ENCODE peak calls at places on chromosomes 1 and 21, in ten cellular contexts. L is NCI-H1694; G is CD4-positive, alpha-beta T cell; Q is LoVo; M is stimulated activated CD4-positive, alpha-beta T cell treated with anti-CD3 and anti-CD28 coated beads, Interleukin-15, amount 100 ng/mL, for 24 hours; T is T follicular helper cell; A is mucosa of descending colon; I is activated T-cell treated with anti-CD3 and anti-CD28 coated beads for 1 hour; R is GM04504; U is NT2/D1. C is an unnamed sample.

GRCh38 chr1:32115496-32115895 is 7.6 kb downstream of the KPNA6 start:
- DNase-seq in L (no peak), G (no peak), Q (no peak), M (no peak), T (no peak), A (no peak), I (no peak), R (no peak), U (no peak), C (no peak)

GRCh38 chr1:12630946-12631540 is 12.8 kb upstream of the AADACL4 start:
- DNase-seq in L (no peak), G (no peak), Q (no peak), M (no peak), T (no peak), A (no peak), I (no peak), R (no peak), U (no peak), C (no peak)

GRCh38 chr1:115189814-115190541 is 100.7 kb upstream of the TSPAN2 start:
- DNase-seq in L (no peak), G (no peak), Q (peak; percentile 24), M (no peak), T (no peak), A (no peak), I (no peak), R (peak; percentile 88), U (no peak), C (no peak)

GRCh38 chr1:36448530-36449051 is 1.7 kb downstream of the OSCP1 start:
- DNase-seq in L (peak; percentile 94), G (no peak), Q (no peak), M (no peak), T (no peak), A (no peak), I (no peak), R (no peak), U (no peak), C (peak; percentile 92)

GRCh38 chr1:196527941-196528340 is 80.3 kb downstream of the KCNT2 start:
- DNase-seq in L (no peak), G (no peak), Q (no peak), M (no peak), T (no peak), A (no peak), I (no peak), R (peak; percentile 15), U (no peak), C (no peak)

GRCh38 chr1:45892068-45892785 is 88.8 kb downstream of the MAST2 start:
- DNase-seq in L (no peak), G (no peak), Q (peak; percentile 90), M (no peak), T (no peak), A (no peak), I (no peak), R (peak; percentile 60), U (no peak), C (no peak)

GRCh38 chr1:217135569-217135915 is 412.3 kb upstream of the ESRRG start:
- DNase-seq in L (no peak), G (no peak), Q (no peak), M (no peak), T (no peak), A (peak; percentile 4), I (no peak), R (no peak), U (no peak), C (no peak)

GRCh38 chr1:84353665-84354064 is 44.6 kb upstream of the DNASE2B start:
- DNase-seq in L (no peak), G (no peak), Q (peak; percentile 2), M (no peak), T (no peak), A (no peak), I (no peak), R (peak; percentile 30), U (no peak), C (no peak)

GRCh38 chr21:24290151-24290833 is 1317.0 kb downstream of the MRPL39 start:
- DNase-seq in L (no peak), G (no peak), Q (no peak), M (peak; percentile 25), T (peak; percentile 1), A (no peak), I (no peak), R (no peak), U (no peak), C (no peak)

GRCh38 chr1:181816608-181817007 is 244.9 kb downstream of the ZNF648 start:
- DNase-seq in L (no peak), G (no peak), Q (no peak), M (no peak), T (no peak), A (no peak), I (no peak), R (no peak), U (no peak), C (no peak)

GRCh38 chr1:34547043-34547674 is 207.7 kb upstream of the GJB5 start:
- DNase-seq in L (no peak), G (no peak), Q (no peak), M (no peak), T (no peak), A (no peak), I (no peak), R (no peak), U (peak; percentile 63), C (no peak)

GRCh38 chr21:43196789-43197188 is 28.0 kb downstream of the CRYAA start:
- DNase-seq in L (no peak), G (no peak), Q (no peak), M (no peak), T (no peak), A (peak; percentile 64), I (no peak), R (no peak), U (no peak), C (no peak)

GRCh38 chr1:17075470-17076255 is 21.8 kb upstream of the SDHB start:
- DNase-seq in L (no peak), G (no peak), Q (peak; percentile 13), M (peak; percentile 32), T (no peak), A (peak; percentile 46), I (no peak), R (no peak), U (no peak), C (no peak)

GRCh38 chr1:2555634-2556276 is 416 bp upstream of the TNFRSF14 start:
- DNase-seq in L (no peak), G (peak; percentile 47), Q (no peak), M (peak; percentile 87), T (peak; percentile 50), A (peak; percentile 91), I (peak; percentile 55), R (peak; percentile 13), U (no peak), C (no peak)

GRCh38 chr1:226690460-226690982 is 48.6 kb downstream of the ITPKB start:
- DNase-seq in L (no peak), G (peak; percentile 57), Q (no peak), M (peak; percentile 64), T (peak; percentile 68), A (no peak), I (no peak), R (no peak), U (no peak), C (no peak)

GRCh38 chr1:239922778-239923522 is 168.7 kb upstream of the FMN2 start:
- DNase-seq in L (no peak), G (no peak), Q (no peak), M (no peak), T (no peak), A (no peak), I (no peak), R (no peak), U (no peak), C (no peak)

GRCh38 chr1:226637147-226637935 is 88.8 kb downstream of the STUM start:
- DNase-seq in L (no peak), G (no peak), Q (no peak), M (no peak), T (no peak), A (no peak), I (no peak), R (peak; percentile 28), U (no peak), C (no peak)

GRCh38 chr1:121558514-121558913 is 373.7 kb downstream of the SRGAP2C start:
- DNase-seq in L (no peak), G (no peak), Q (no peak), M (no peak), T (no peak), A (peak; percentile 4), I (no peak), R (peak; percentile 85), U (no peak), C (no peak)

GRCh38 chr21:29350246-29350779 is 51.6 kb downstream of the BACH1 start:
- DNase-seq in L (no peak), G (no peak), Q (no peak), M (no peak), T (no peak), A (no peak), I (no peak), R (no peak), U (no peak), C (no peak)

GRCh38 chr1:66768935-66769334 is 16.7 kb downstream of the DYNLT5 start:
- DNase-seq in L (no peak), G (no peak), Q (no peak), M (no peak), T (no peak), A (no peak), I (no peak), R (no peak), U (no peak), C (no peak)

GRCh38 chr1:13617108-13617507 is 33.5 kb downstream of the PDPN start:
- DNase-seq in L (no peak), G (no peak), Q (no peak), M (no peak), T (no peak), A (no peak), I (no peak), R (no peak), U (no peak), C (no peak)

C was measured in DMS 273 treated with DMSO at 0.1 percent for 48 hours.